ENCODE peak calls at places on chromosomes 13 and 19, in six cellular contexts. N, H, E, Q, X and P are unnamed samples.

GRCh38 chr19:2385053-2385721 is 25.1 kb downstream of the TMPRSS9 start:
- DNase-seq in N (peak), H (peak), E (peak), Q (no peak), X (peak), P (peak)

GRCh38 chr13:46647514-46648065 is 94.6 kb downstream of the LRCH1 start:
- DNase-seq in N (no peak), H (no peak), E (no peak), Q (no peak), X (no peak), P (no peak)

GRCh38 chr13:99299545-99300341 is 7.5 kb downstream of the GPR183 start:
- DNase-seq in N (no peak), H (no peak), E (no peak), Q (no peak), X (no peak), P (no peak)

GRCh38 chr13:74465279-74465678 is 331.1 kb upstream of the KLF12 start:
- DNase-seq in N (no peak), H (no peak), E (no peak), Q (no peak), X (no peak), P (no peak)

GRCh38 chr19:47049307-47049700 is 880 bp upstream of the TMEM160 start:
- DNase-seq in N (peak), H (no peak), E (no peak), Q (no peak), X (no peak), P (peak)

GRCh38 chr13:98977568-98978270 is at the start of gene DOCK9:
- DNase-seq in N (peak), H (peak), E (peak), Q (no peak), X (peak), P (peak)

GRCh38 chr13:89115307-89115706 is 1444.1 kb downstream of the SLITRK5 start:
- DNase-seq in N (no peak), H (no peak), E (no peak), Q (no peak), X (no peak), P (no peak)

GRCh38 chr13:49976314-49977258 is 20.3 kb upstream of the TRIM13 start:
- DNase-seq in N (no peak), H (peak), E (peak), Q (peak), X (peak), P (peak)

GRCh38 chr19:5691205-5691929 is 1.3 kb downstream of the RPL36 start:
- DNase-seq in N (no peak), H (peak), E (peak), Q (peak), X (peak), P (no peak)

GRCh38 chr13:108212901-108213300 is 2.4 kb downstream of the LIG4 start:
- DNase-seq in N (no peak), H (no peak), E (no peak), Q (no peak), X (no peak), P (no peak)

GRCh38 chr19:16316506-16316882 is 8.1 kb upstream of the KLF2 start:
- DNase-seq in N (no peak), H (no peak), E (no peak), Q (no peak), X (peak), P (no peak)

GRCh38 chr19:18519962-18520847 is 1.7 kb downstream of the ELL start:
- DNase-seq in N (no peak), H (peak), E (peak), Q (peak), X (peak), P (peak)

GRCh38 chr13:43227721-43228120 is 204.3 kb downstream of the DNAJC15 start:
- DNase-seq in N (no peak), H (no peak), E (no peak), Q (no peak), X (no peak), P (peak)

GRCh38 chr19:5881543-5882299 is 11.4 kb upstream of the FUT5 start:
- DNase-seq in N (no peak), H (no peak), E (no peak), Q (no peak), X (no peak), P (no peak)

DNA sequence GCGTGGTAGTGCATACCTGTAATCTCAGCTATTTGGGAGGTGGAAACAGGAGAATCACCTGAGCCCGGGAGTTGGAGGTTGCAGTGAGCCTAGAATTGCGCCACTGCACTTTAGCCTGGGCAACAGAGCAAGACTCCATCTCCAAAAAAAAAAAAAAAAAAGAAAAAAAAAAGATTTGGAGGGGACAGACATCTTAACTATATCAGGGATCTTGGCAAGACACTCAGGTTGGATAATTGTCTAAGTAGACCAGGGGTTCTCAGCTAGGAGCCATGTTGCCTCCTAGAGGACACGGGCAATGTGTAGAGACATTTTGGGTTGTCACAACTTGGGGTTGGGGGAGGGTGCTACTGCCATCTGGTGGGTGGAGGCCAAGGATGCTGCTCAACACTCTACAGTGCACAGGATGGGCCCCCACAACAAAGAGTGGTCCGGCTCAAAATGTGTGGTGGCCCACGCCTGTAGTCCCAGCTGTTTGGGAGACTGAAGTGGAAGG is 1.9 kb upstream of the ZNF580 start:
- DNase-seq in N (no peak), H (no peak), E (peak), Q (no peak), X (no peak), P (no peak)
- TF ChIP-seq CTCF in N (peak), H (no peak), E (peak), Q (no peak), X (no peak), P (peak)

GRCh38 chr13:67230243-67230773 is at the start of gene PCDH9:
- DNase-seq in N (peak), H (peak), E (peak), Q (peak), X (peak), P (peak)
- H3K4me3 ChIP-seq in N (peak), H (peak), E (peak), Q (peak), X (peak), P (peak)

GRCh38 chr19:49113762-49114629 is at the start of gene LIN7B:
- DNase-seq in N (no peak), H (peak), E (peak), Q (peak), X (peak), P (peak)
- TF ChIP-seq CTCF in N (no peak), H (no peak), E (no peak), Q (no peak), X (peak), P (peak)

GRCh38 chr19:31353826-31354225 is 4.6 kb upstream of the TSHZ3 start:
- DNase-seq in N (no peak), H (no peak), E (no peak), Q (no peak), X (no peak), P (no peak)

GRCh38 chr19:31354316-31354715 is 5.1 kb upstream of the TSHZ3 start:
- DNase-seq in N (no peak), H (no peak), E (no peak), Q (no peak), X (no peak), P (no peak)

GRCh38 chr19:31355330-31356289 is 6.4 kb upstream of the TSHZ3 start:
- DNase-seq in N (no peak), H (no peak), E (no peak), Q (no peak), X (no peak), P (no peak)

GRCh38 chr19:31356587-31357314 is 7.5 kb upstream of the TSHZ3 start:
- DNase-seq in N (no peak), H (peak), E (no peak), Q (peak), X (peak), P (no peak)

DNA sequence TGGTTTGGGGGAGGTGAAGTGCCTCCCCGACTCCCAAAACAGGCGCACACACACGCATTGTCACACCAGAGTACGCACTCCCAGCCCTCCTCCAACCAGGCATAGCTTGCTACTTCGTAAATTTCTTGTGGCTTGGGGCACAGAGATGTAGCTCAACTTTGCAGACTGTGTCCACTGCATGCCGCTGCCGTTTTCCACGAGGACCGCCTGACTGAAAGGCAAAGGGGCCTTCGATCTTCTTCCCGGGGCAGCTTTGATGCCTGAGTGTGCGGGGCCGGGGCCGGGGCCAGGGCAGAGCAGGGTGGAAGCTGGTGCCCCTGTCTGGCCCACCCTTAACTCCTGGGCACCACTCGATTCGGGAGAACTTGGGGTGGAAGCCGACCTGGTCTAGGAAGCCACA is 5.7 kb upstream of the TSHZ3 start:
- DNase-seq in N (no peak), H (no peak), E (no peak), Q (no peak), X (no peak), P (no peak)
- H3K4me3 ChIP-seq in N (no peak), H (no peak), E (no peak), Q (no peak), X (no peak), P (no peak)

DNA sequence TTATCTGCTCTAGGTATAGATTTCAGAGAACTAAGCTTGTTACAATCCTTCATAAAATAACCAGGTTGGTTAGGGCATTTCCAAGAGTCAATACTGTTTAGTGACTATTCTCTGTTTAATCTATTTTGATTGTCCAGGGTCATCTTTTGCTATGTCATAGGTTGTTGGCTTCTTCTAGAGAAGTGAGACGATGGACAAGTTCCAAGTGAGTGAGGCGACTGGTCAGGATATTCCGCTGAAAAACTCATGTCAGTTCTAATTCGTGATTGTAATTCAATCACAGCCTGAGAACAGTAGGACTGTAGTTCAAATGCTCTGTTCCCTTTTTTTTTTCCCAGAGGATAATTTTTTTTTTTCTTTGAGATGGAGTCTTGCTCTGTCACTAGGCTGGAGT is 15.8 kb upstream of the ALOX5AP start:
- DNase-seq in N (no peak), H (no peak), E (no peak), Q (no peak), X (no peak), P (no peak)
- TF ChIP-seq CTCF in N (no peak), H (no peak), E (no peak), Q (no peak), X (no peak), P (no peak)

DNA sequence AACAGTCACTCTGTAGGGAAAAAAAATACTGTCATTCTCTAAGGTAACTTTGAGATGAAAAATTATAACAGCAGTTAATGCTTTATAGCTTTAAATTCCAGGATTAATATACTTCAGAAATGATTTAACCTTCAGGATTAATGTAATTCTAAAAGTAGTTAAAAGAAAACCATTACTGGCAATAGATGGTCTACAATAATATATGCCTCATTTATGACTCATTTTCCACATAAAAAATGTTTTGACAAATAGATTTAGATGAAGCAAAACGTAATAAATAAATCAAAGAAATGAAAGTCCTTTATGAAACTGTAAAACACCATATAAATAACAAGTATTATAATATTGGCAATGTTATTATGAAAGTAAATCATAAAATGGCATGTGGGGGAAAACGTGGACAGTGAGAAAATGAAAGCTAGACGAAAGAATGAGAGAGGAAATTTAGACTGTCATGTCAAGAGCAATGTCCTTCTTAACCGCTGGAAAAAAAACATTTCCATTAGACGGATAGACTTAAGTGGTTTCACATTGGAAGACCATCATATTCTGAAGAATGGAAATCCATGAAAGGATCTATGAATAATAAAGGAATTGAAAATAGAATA is 90.9 kb downstream of the SPRY2 start:
- DNase-seq in N (no peak), H (no peak), E (no peak), Q (no peak), X (no peak), P (no peak)
- H3K4me3 ChIP-seq in N (no peak), H (no peak), E (no peak), Q (no peak), X (no peak), P (peak)

GRCh38 chr19:44892932-44893331 is 1.9 kb downstream of the TOMM40 start:
- DNase-seq in N (no peak), H (no peak), E (no peak), Q (no peak), X (no peak), P (no peak)

GRCh38 chr19:44893704-44894103 is 2.6 kb downstream of the TOMM40 start:
- DNase-seq in N (no peak), H (no peak), E (no peak), Q (no peak), X (no peak), P (no peak)

GRCh38 chr19:44889830-44890365 is 1.2 kb upstream of the TOMM40 start:
- DNase-seq in N (no peak), H (no peak), E (no peak), Q (no peak), X (no peak), P (no peak)

GRCh38 chr19:44890366-44891015 is 563 bp upstream of the TOMM40 start:
- DNase-seq in N (peak), H (peak), E (peak), Q (peak), X (peak), P (peak)

GRCh38 chr19:44891016-44891882 is at the start of gene TOMM40:
- DNase-seq in N (peak), H (no peak), E (no peak), Q (peak), X (no peak), P (peak)
- TF ChIP-seq CTCF in N (peak), H (no peak), E (no peak), Q (no peak), X (no peak), P (no peak)